ENCODE peak calls at places on chromosomes 1 and 21, in five cellular contexts. X is K562, J is HCT116, R is HepG2, E is GM12878. L is an unnamed sample.
A peak's percentile ranks its signal among the peaks of the same experiment; 100 is the strongest.

GRCh38 chr21:37198989-37199924 is 67.9 kb downstream of the VPS26C start:
- DNase-seq in X (no peak), J (peak; percentile 66), R (no peak), E (no peak), L (no peak)

GRCh38 chr21:37660709-37661108 is 255.5 kb downstream of the KCNJ6 start:
- DNase-seq in X (no peak), J (no peak), R (no peak), E (no peak), L (no peak)

GRCh38 chr1:202143768-202144509 is 598 bp downstream of the ARL8A start:
- DNase-seq in X (peak; percentile 78), J (no peak), R (no peak), E (no peak), L (no peak)

GRCh38 chr1:100793661-100794060 is 74.1 kb downstream of the VCAM1 start:
- DNase-seq in X (no peak), J (no peak), R (no peak), E (no peak), L (no peak)

GRCh38 chr1:42165511-42166210 is 1.1 kb upstream of the GUCA2A start:
- DNase-seq in X (no peak), J (peak; percentile 38), R (peak; percentile 87), E (no peak), L (no peak)

GRCh38 chr1:151807131-151807530 is 1.9 kb upstream of the LINGO4 start:
- DNase-seq in X (no peak), J (no peak), R (no peak), E (no peak), L (no peak)

GRCh38 chr1:182589520-182589919 is 464 bp upstream of the RNASEL start:
- DNase-seq in X (no peak), J (no peak), R (no peak), E (no peak), L (no peak)

GRCh38 chr1:80896957-80897356 is 903.8 kb upstream of the ADGRL2 start:
- DNase-seq in X (no peak), J (no peak), R (no peak), E (no peak), L (no peak)

GRCh38 chr1:16019580-16020277 is 1.9 kb upstream of the HSPB7 start:
- DNase-seq in X (no peak), J (no peak), R (no peak), E (no peak), L (no peak)

GRCh38 chr21:42118121-42118795 is 47.1 kb downstream of the UMODL1 start:
- DNase-seq in X (no peak), J (no peak), R (no peak), E (no peak), L (no peak)

GRCh38 chr1:186304982-186305949 is 69.8 kb downstream of the TPR start:
- DNase-seq in X (peak; percentile 53), J (peak; percentile 33), R (peak; percentile 28), E (no peak), L (no peak)

GRCh38 chr1:41371630-41372599 is 10.7 kb downstream of the FOXO6 start:
- DNase-seq in X (peak; percentile 51), J (no peak), R (peak; percentile 13), E (no peak), L (peak; percentile 80)

GRCh38 chr1:84096121-84096635 is 47.9 kb upstream of the PRKACB start:
- DNase-seq in X (no peak), J (no peak), R (no peak), E (no peak), L (no peak)

GRCh38 chr1:10694274-10694632 is 102.2 kb downstream of the CASZ1 start:
- DNase-seq in X (no peak), J (no peak), R (no peak), E (no peak), L (no peak)

GRCh38 chr1:178634445-178634844 is 90.6 kb upstream of the RALGPS2 start:
- DNase-seq in X (no peak), J (no peak), R (no peak), E (no peak), L (no peak)

GRCh38 chr1:243758647-243759046 is 91.4 kb downstream of the AKT3 start:
- DNase-seq in X (no peak), J (no peak), R (no peak), E (no peak), L (no peak)

GRCh38 chr1:65247419-65248359 is 61.7 kb upstream of the DNAJC6 start:
- DNase-seq in X (no peak), J (no peak), R (no peak), E (no peak), L (no peak)

GRCh38 chr1:150262388-150263320 is 5.1 kb downstream of the CA14 start:
- DNase-seq in X (no peak), J (no peak), R (no peak), E (no peak), L (no peak)

GRCh38 chr1:180530501-180530900 is 28.1 kb upstream of the ACBD6 start:
- DNase-seq in X (no peak), J (no peak), R (peak; percentile 39), E (no peak), L (no peak)

GRCh38 chr1:67855944-67856343 is 22.7 kb upstream of the GNG12 start:
- DNase-seq in X (no peak), J (no peak), R (no peak), E (no peak), L (no peak)

GRCh38 chr1:19514391-19514831 is 29.1 kb upstream of the CAPZB start:
- DNase-seq in X (no peak), J (no peak), R (no peak), E (no peak), L (no peak)

GRCh38 chr1:30984167-30984870 is 75.8 kb upstream of the SDC3 start:
- DNase-seq in X (no peak), J (no peak), R (no peak), E (no peak), L (no peak)

GRCh38 chr1:239337776-239338435 is 48.5 kb upstream of the CHRM3 start:
- DNase-seq in X (no peak), J (no peak), R (no peak), E (no peak), L (no peak)

GRCh38 chr1:40312238-40313205 is 4.6 kb downstream of the COL9A2 start:
- DNase-seq in X (no peak), J (no peak), R (peak; percentile 20), E (peak; percentile 53), L (no peak)
- TF ChIP-seq YY1 in X (no peak), J (no peak), R (no peak), E (peak; percentile 19), L (no peak)

DNA sequence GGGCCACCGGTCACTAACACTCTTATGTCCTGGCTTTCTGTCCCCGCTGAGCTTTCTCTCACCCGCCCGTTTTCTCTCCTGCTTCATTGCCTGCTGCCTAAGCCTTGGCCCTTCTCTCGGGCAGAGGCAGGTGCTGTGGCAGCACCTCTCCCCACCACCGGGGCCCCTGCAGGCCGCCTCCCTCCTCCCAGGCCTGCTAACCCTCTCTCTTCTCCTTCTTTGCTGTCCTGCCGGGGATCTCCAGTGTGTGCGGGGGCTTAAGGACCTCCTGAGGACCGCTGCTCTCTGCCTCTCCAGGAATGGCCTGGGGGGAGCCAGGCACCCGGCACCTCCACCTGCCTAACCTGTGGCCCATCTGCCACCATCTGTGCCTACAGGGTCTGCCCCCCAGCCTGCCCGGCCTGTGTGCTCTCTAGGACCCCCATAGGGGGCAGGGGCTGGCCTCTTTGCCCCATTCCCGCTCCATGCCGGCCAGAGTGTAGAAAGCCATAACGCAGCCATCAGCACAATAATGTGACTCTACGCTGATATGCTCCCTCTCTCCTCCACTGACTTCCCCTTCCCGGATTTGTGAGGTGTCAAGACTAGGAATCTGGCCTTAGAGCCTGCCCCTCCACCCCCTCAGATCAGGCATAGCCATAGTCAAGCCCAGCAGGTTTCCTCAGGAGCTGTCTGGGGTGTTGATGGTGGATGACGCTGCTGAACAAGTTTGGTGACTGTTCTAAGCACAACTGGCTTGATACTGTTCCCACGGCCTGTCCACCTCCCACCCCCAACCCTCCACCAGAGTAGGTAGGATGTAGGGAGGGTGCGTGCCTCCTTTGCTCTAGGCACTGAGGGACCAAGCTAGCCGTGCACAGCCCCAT is 6.1 kb upstream of the SFN start:
- DNase-seq in X (no peak), J (no peak), R (no peak), E (no peak), L (no peak)
- TF ChIP-seq SP1 in X (no peak), J (no peak), R (no peak), E (no peak), L (no peak)

GRCh38 chr1:156721131-156721924 is 6.9 kb upstream of the METTL25B start:
- DNase-seq in X (no peak), J (no peak), R (no peak), E (no peak), L (no peak)

GRCh38 chr1:156727492-156727891 is 777 bp upstream of the METTL25B start:
- DNase-seq in X (no peak), J (no peak), R (no peak), E (no peak), L (no peak)

GRCh38 chr1:156727914-156728598 is at the start of gene METTL25B:
- DNase-seq in X (no peak), J (no peak), R (peak; percentile 75), E (no peak), L (peak; percentile 88)

GRCh38 chr1:156725683-156726280 is 2.5 kb upstream of the METTL25B start:
- DNase-seq in X (peak; percentile 76), J (peak; percentile 83), R (peak; percentile 84), E (peak; percentile 64), L (no peak)

DNA sequence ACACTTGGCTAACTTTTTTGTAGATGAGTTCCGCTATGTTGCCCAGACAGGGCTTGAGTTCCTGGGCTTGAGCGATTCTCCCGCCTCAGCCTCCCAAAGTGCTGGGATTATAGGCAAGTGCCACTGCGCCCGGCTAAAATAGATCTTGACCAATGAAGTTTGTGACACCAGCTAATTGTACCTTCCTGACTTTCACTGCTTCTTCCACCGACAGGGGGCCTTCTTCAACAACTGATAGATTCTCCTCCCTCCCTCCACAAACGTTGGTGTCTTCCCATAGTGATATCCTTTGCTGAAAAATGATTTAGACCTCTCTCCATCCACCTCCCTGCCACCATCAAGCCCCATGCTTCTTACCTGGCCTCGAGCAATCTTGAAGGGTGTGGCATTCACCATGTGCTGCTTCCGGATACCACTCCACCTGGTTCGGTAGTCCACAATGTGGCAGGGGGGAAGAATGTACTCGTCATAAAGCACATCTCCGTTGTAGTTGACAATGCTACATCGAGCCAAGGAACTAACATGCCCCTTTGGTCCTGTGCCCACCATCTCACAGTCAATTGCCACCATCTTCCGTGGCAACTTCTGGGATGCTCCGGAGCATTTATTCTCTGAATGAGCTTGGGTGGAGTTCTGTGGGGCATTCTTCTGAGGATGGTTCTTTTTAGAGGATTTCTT is 1.6 kb upstream of the METTL25B start:
- DNase-seq in X (peak; percentile 43), J (peak; percentile 71), R (peak; percentile 64), E (no peak), L (no peak)
- TF ChIP-seq YY1 in X (no peak), J (no peak), R (no peak), E (no peak), L (no peak)

DNA sequence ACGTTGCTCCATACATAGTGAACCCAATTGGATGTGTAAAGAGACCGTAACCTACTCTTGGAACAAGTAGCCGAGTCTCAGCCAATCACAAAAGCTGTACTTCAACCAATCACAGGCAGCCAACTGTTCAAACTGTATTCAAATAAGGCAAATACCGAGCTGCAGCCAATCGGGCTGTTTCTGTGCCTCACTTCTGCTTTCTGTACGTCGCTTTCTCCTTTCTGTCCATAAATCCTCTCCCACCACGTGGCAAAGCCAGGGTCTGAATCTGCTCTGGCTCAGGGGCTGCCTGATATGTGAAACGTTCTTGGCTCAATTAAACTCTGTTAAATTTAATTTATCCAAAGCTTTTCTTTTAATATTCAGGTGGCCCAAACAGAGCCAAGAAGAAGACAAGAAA is 210.3 kb downstream of the URB2 start:
- DNase-seq in X (no peak), J (no peak), R (no peak), E (no peak), L (no peak)
- TF ChIP-seq SP1 in X (no peak), J (no peak), R (no peak), E (no peak), L (no peak)

L was measured in H1.